ENCODE peak calls at places on chromosomes 6 and 20, in nine cellular contexts. F is heart left ventricle; W is body of pancreas; Y is CD8-positive, alpha-beta memory T cell; M is MM.1S; K is upper lobe of left lung; Q is NT2/D1; B is fibroblast of lung; H is neural progenitor cell. C is an unnamed sample.
A peak's percentile ranks its signal among the peaks of the same experiment; 100 is the strongest.

GRCh38 chr6:72622094-72622540 is 253 bp downstream of the KCNQ5 start:
- DNase-seq in H (peak; percentile 76), B (peak; percentile 48), F (peak; percentile 18), K (peak; percentile 30), M (peak; percentile 73), W (peak; percentile 36), Q (no peak), Y (peak; percentile 39), C (peak; percentile 87)

GRCh38 chr6:143592335-143592734 is 80.8 kb upstream of the FUCA2 start:
- DNase-seq in Y (no peak), M (no peak), B (no peak), F (no peak), W (peak; percentile 12), H (peak; percentile 69), Q (no peak), K (no peak), C (peak; percentile 77)

GRCh38 chr6:30854641-30855040 is 29.7 kb upstream of the DDR1 start:
- DNase-seq in Q (no peak), K (no peak), F (no peak), W (no peak), M (no peak), H (no peak), B (no peak), Y (no peak), C (no peak)

GRCh38 chr20:40717343-40717865 is 28.4 kb upstream of the MAFB start:
- DNase-seq in B (no peak), Y (no peak), Q (no peak), H (no peak), F (no peak), W (no peak), K (no peak), M (no peak), C (no peak)

GRCh38 chr20:18543216-18543615 is 24.0 kb upstream of the SMIM26 start:
- DNase-seq in H (no peak), F (no peak), M (no peak), Q (no peak), B (peak; percentile 20), W (no peak), Y (no peak), K (no peak), C (no peak)

GRCh38 chr6:79246891-79247290 is 12.4 kb upstream of the HMGN3 start:
- DNase-seq in B (no peak), M (peak; percentile 63), F (no peak), H (no peak), W (no peak), Y (no peak), K (no peak), Q (no peak), C (no peak)

GRCh38 chr20:53595018-53595378 is 1.4 kb upstream of the ZNF217 start:
- DNase-seq in Q (no peak), Y (no peak), W (no peak), F (no peak), B (no peak), M (no peak), H (no peak), K (no peak), C (no peak)

GRCh38 chr6:137033828-137034227 is 10.9 kb downstream of the IL20RA start:
- DNase-seq in K (peak; percentile 24), M (peak; percentile 89), Q (no peak), H (no peak), F (no peak), B (peak; percentile 76), Y (peak; percentile 32), W (no peak), C (no peak)

GRCh38 chr6:3744211-3744900 is 7.2 kb downstream of the PXDC1 start:
- DNase-seq in Q (no peak), H (no peak), F (no peak), K (no peak), W (no peak), Y (no peak), M (no peak), B (peak; percentile 29), C (no peak)

GRCh38 chr6:3746119-3746691 is 5.3 kb downstream of the PXDC1 start:
- DNase-seq in W (no peak), Y (no peak), Q (no peak), M (no peak), F (no peak), H (no peak), K (no peak), B (no peak), C (no peak)

GRCh38 chr6:3745566-3746118 is 5.9 kb downstream of the PXDC1 start:
- DNase-seq in B (no peak), W (no peak), F (no peak), H (no peak), Y (no peak), K (no peak), M (no peak), Q (no peak), C (no peak)

GRCh38 chr6:3743541-3743940 is 8.0 kb downstream of the PXDC1 start:
- DNase-seq in B (no peak), W (no peak), Y (no peak), M (no peak), K (no peak), Q (no peak), H (no peak), F (no peak), C (no peak)

GRCh38 chr6:3744901-3745470 is 6.5 kb downstream of the PXDC1 start:
- DNase-seq in F (no peak), K (no peak), B (no peak), Y (no peak), H (no peak), Q (no peak), M (no peak), W (no peak), C (no peak)
- H3K4me1 ChIP-seq in F (peaks cover 97% of the 10 kb centered on the region), K (peaks cover 69% of the 10 kb centered on the region), B (peaks cover 16% of the 10 kb centered on the region), Y (peaks cover 6% of the 10 kb centered on the region), H (peaks cover 2% of the 10 kb centered on the region), Q (peaks cover 6% of the 10 kb centered on the region), M (peaks cover 5% of the 10 kb centered on the region), W (peaks cover 36% of the 10 kb centered on the region), C (no peaks in the 10 kb centered on the region)

GRCh38 chr20:32479012-32479411 is 106.1 kb downstream of the NOL4L start:
- DNase-seq in K (no peak), B (no peak), F (no peak), W (no peak), Y (no peak), Q (no peak), M (no peak), H (no peak), C (peak; percentile 38)

GRCh38 chr20:32479697-32480140 is 105.4 kb downstream of the NOL4L start:
- DNase-seq in B (no peak), M (no peak), W (no peak), Q (no peak), Y (no peak), F (no peak), H (no peak), K (no peak), C (peak; percentile 35)

GRCh38 chr20:32481311-32482103 is 103.6 kb downstream of the NOL4L start:
- DNase-seq in K (peak; percentile 55), Y (no peak), H (peak; percentile 45), W (no peak), Q (no peak), F (no peak), B (no peak), M (no peak), C (peak; percentile 68)

GRCh38 chr20:32482251-32483220 is 102.6 kb downstream of the NOL4L start:
- DNase-seq in H (peak; percentile 74), Q (no peak), K (peak; percentile 69), F (peak; percentile 67), W (peak; percentile 44), M (no peak), Y (peak; percentile 11), B (peak; percentile 35), C (peak; percentile 87)

DNA sequence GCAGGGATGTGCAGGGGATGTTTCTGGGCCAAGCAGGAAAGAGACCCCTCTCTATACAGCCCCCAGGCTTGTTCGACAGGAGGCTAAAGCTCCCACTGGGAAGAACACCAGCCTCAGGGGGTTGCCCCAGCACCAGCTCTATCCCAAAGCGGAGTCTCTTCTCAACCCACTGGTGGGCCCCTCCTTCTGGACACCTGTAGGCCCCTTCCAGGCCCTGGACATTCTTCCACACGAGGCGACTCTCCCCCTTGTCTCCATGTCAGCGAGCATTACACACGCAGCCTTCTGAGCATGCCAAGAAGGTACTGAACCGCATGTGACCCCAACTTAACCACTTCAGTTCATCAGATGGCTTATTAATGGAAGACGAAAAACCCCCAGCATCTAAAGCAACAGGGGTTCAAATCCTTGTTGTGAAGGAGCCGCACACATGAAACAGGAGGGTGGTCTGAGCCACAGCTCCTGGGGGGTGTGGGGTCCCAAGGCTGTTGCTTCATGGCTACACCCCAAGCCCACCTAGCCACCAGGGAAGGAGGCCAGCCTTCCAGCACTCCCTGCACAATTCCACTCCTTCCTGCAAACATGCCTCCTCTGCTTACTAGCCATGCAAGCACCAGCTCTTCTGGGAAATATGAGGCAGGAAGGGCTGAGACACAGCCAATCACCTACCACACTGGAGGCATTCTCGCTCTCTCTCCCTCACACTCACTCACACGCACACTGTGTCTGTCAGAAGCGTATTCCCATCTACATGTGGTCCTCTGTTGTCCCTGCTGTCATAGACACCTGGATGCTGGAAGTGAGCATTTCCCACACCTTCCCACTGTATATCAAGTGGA is 104.6 kb downstream of the NOL4L start:
- DNase-seq in F (no peak), M (no peak), W (no peak), H (peak; percentile 32), Q (no peak), Y (no peak), K (no peak), B (peak; percentile 62), C (peak; percentile 48)
- H3K4me1 ChIP-seq in F (peaks cover 68% of the 10 kb centered on the region), M (peaks cover 3% of the 10 kb centered on the region), W (peaks cover 79% of the 10 kb centered on the region), H (peaks cover 44% of the 10 kb centered on the region), Q (peaks cover 22% of the 10 kb centered on the region), Y (peaks cover 52% of the 10 kb centered on the region), K (peaks cover 54% of the 10 kb centered on the region), B (peaks cover 8% of the 10 kb centered on the region), C (peaks cover 14% of the 10 kb centered on the region)

DNA sequence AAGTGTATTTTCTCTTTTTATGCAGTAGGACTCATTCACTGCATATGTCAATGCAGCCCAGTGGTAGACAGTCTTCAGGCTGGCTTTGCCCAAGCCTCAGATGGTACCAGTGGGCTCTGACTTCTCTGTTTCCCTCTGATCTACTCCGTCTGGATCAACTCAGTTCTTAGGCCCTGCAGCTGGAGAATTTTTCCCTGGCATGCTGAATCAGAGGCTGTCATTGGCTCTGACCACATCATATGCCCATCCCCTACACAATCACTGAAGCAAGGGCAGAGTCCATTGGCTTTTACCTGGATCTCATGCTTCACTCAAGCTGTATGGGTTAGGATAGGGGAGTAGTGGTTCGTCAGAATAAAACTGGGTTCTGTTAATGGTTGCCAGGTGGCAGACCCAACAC is 57.8 kb downstream of the KIZ start:
- DNase-seq in B (peak; percentile 13), H (no peak), W (no peak), Q (no peak), F (no peak), K (no peak), Y (no peak), M (no peak), C (no peak)
- H3K4me1 ChIP-seq in B (peaks cover 4% of the 10 kb centered on the region), H (peaks cover 39% of the 10 kb centered on the region), W (no peaks in the 10 kb centered on the region), Q (no peaks in the 10 kb centered on the region), F (peaks cover 13% of the 10 kb centered on the region), K (no peaks in the 10 kb centered on the region), Y (no peaks in the 10 kb centered on the region), M (no peaks in the 10 kb centered on the region), C (no peaks in the 10 kb centered on the region)

DNA sequence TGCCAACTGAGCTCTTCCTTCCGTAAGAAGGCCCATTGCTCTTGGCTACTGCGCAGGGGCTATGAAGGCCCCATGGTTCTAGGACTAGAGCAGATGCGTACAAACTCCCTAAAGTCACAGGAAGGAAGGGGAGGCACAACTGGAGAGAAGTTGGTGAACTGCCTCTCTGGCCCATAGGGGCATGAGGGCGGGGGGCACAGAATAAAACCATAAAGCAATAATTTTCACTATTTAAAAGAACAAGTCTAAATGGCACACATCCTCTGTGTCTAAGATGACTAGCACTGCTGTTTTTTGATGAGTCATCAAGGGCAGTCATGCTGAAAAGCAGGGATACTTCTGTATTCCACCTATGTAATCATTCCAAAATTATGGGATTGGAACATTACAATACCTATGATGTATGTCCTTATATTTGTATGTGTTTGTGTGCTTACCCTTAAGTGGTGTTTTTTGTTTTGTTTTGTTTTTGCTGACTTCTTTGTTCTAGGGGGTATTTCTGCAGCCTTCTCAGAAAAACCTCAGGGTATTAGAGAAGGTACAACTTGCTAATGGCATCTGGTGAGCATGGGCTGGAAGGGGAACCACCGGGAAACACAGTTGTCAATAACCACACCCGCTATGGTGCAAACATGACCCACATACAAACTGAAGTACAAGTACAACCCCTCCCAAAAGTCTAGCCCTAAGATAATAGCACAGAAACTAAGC is 36.9 kb downstream of the B4GALT5 start:
- DNase-seq in W (peak; percentile 58), K (peak; percentile 85), B (peak; percentile 78), Y (peak; percentile 27), Q (no peak), M (peak; percentile 81), F (no peak), H (no peak), C (no peak)
- H3K4me1 ChIP-seq in W (peaks cover 68% of the 10 kb centered on the region), K (peaks cover 82% of the 10 kb centered on the region), B (peaks cover 22% of the 10 kb centered on the region), Y (peaks cover 53% of the 10 kb centered on the region), Q (peaks cover 7% of the 10 kb centered on the region), M (peaks cover 62% of the 10 kb centered on the region), F (peaks cover 74% of the 10 kb centered on the region), H (peaks cover 74% of the 10 kb centered on the region), C (peaks cover 34% of the 10 kb centered on the region)